ENCODE peak calls at places on chromosomes 13 and 19, in eight cellular contexts. B is IMR-90, N is sigmoid colon, G is body of pancreas, M is esophagus muscularis mucosa, W is stomach, J is suprapubic skin, O is HepG2. Y is an unnamed sample.

GRCh38 chr13:51923983-51924539 is 62.3 kb downstream of the CCDC70 start:
- DNase-seq in M (no peak), W (peak; percentile 25), B (no peak), G (no peak), J (no peak), N (no peak), O (peak; percentile 44), Y (no peak)

GRCh38 chr19:14433454-14434156 is 499 bp downstream of the PKN1 start:
- DNase-seq in G (peak; percentile 66), W (peak; percentile 62), M (no peak), B (no peak), N (no peak), J (peak; percentile 73), O (no peak), Y (peak; percentile 86)

GRCh38 chr13:99087954-99088491 is 110.2 kb upstream of the DOCK9 start:
- DNase-seq in G (peak; percentile 17), M (no peak), J (no peak), B (no peak), W (no peak), N (no peak), O (no peak), Y (no peak)

GRCh38 chr19:41426952-41427646 is at the start of gene B3GNT8:
- DNase-seq in G (peak; percentile 73), B (peak; percentile 34), O (peak; percentile 59), J (peak; percentile 88), W (peak; percentile 86), N (peak; percentile 94), M (peak; percentile 95), Y (peak; percentile 94)

GRCh38 chr19:35987571-35987896 is 7.5 kb upstream of the SDHAF1 start:
- DNase-seq in G (no peak), B (no peak), J (no peak), N (no peak), M (no peak), W (no peak), O (no peak), Y (no peak)

GRCh38 chr13:60583911-60584753 is 187.1 kb downstream of the TDRD3 start:
- DNase-seq in M (no peak), G (no peak), W (no peak), N (no peak), O (no peak), B (peak; percentile 73), J (peak; percentile 75), Y (no peak)

GRCh38 chr19:1411255-1412191 is 4.1 kb downstream of the DAZAP1 start:
- DNase-seq in O (no peak), J (no peak), W (no peak), M (no peak), B (peak; percentile 54), G (peak; percentile 49), N (no peak), Y (no peak)

GRCh38 chr13:87426737-87427136 is 244.4 kb upstream of the SLITRK5 start:
- DNase-seq in M (no peak), N (no peak), B (no peak), O (no peak), G (no peak), J (no peak), W (no peak), Y (no peak)

GRCh38 chr19:3644351-3645066 is 17.9 kb upstream of the CACTIN start:
- DNase-seq in M (no peak), B (peak; percentile 49), W (peak; percentile 72), J (no peak), G (peak; percentile 22), N (no peak), O (no peak), Y (no peak)

GRCh38 chr19:5695649-5696195 is 5.6 kb downstream of the RPL36 start:
- DNase-seq in G (no peak), N (peak; percentile 61), M (no peak), W (no peak), O (no peak), B (no peak), J (no peak), Y (peak; percentile 51)

GRCh38 chr13:45909089-45909488 is 57.5 kb upstream of the SIAH3 start:
- DNase-seq in W (no peak), G (no peak), M (no peak), B (no peak), O (no peak), J (no peak), N (no peak), Y (no peak)

GRCh38 chr19:12696366-12697335 is at the start of gene FBXW9:
- DNase-seq in G (peak; percentile 98), B (peak; percentile 95), M (peak; percentile 100), O (peak; percentile 90), N (peak; percentile 98), J (peak; percentile 98), W (peak; percentile 98), Y (peak; percentile 95)

GRCh38 chr13:72141845-72142470 is 275.0 kb upstream of the DACH1 start:
- DNase-seq in N (no peak), B (no peak), M (no peak), G (peak; percentile 19), O (no peak), W (no peak), J (no peak), Y (no peak)

GRCh38 chr13:43895940-43896339 is 16.2 kb downstream of the LACC1 start:
- DNase-seq in M (no peak), O (no peak), B (peak; percentile 65), N (no peak), W (no peak), G (no peak), J (no peak), Y (no peak)

GRCh38 chr13:113998781-113999617 is 25.1 kb upstream of the C13orf46 start:
- DNase-seq in M (no peak), N (no peak), W (no peak), G (no peak), O (no peak), B (no peak), J (peak; percentile 61), Y (peak; percentile 79)

GRCh38 chr13:41315466-41316047 is 4.5 kb downstream of the NAA16 start:
- DNase-seq in N (no peak), J (no peak), G (no peak), M (no peak), O (no peak), W (no peak), B (peak; percentile 27), Y (no peak)

GRCh38 chr13:25860862-25861261 is 191.0 kb downstream of the SHISA2 start:
- DNase-seq in J (no peak), W (no peak), B (peak; percentile 33), O (no peak), N (no peak), G (no peak), M (no peak), Y (no peak)

GRCh38 chr19:42032428-42032827 is 37.6 kb downstream of the GRIK5 start:
- DNase-seq in O (no peak), J (no peak), M (no peak), W (no peak), G (no peak), N (no peak), B (no peak), Y (no peak)

GRCh38 chr13:48265217-48265815 is 32.3 kb downstream of the ITM2B start:
- DNase-seq in W (no peak), N (no peak), G (no peak), M (no peak), J (no peak), O (no peak), B (no peak), Y (no peak)

GRCh38 chr13:79782541-79783216 is 301.7 kb downstream of the NDFIP2 start:
- DNase-seq in J (no peak), M (no peak), W (peak; percentile 46), G (peak; percentile 78), N (no peak), B (peak; percentile 77), O (peak; percentile 14), Y (peak; percentile 47)

GRCh38 chr13:46905249-46905648 is 8.4 kb upstream of the HTR2A start:
- DNase-seq in M (no peak), N (no peak), W (no peak), O (no peak), J (no peak), B (peak; percentile 26), G (no peak), Y (no peak)

GRCh38 chr13:76019421-76020044 is 383.4 kb downstream of the LMO7 start:
- DNase-seq in G (no peak), J (peak; percentile 48), N (peak; percentile 62), O (peak; percentile 63), W (no peak), B (no peak), M (no peak), Y (no peak)

GRCh38 chr13:34416833-34417425 is 525.1 kb upstream of the NBEA start:
- DNase-seq in M (no peak), N (peak; percentile 80), J (peak; percentile 67), W (no peak), O (no peak), G (no peak), B (peak; percentile 39), Y (peak; percentile 7)

GRCh38 chr13:93965587-93965986 is 513.9 kb downstream of the DCT start:
- DNase-seq in W (no peak), B (no peak), O (no peak), N (no peak), G (no peak), J (no peak), M (no peak), Y (no peak)
- H3K27me3 ChIP-seq in W (no peaks in the 10 kb centered on the region), B (no peaks in the 10 kb centered on the region), O (no peaks in the 10 kb centered on the region), N (no peaks in the 10 kb centered on the region), G (no peaks in the 10 kb centered on the region), J (no peaks in the 10 kb centered on the region), M (no peaks in the 10 kb centered on the region), Y (no peaks in the 10 kb centered on the region)

DNA sequence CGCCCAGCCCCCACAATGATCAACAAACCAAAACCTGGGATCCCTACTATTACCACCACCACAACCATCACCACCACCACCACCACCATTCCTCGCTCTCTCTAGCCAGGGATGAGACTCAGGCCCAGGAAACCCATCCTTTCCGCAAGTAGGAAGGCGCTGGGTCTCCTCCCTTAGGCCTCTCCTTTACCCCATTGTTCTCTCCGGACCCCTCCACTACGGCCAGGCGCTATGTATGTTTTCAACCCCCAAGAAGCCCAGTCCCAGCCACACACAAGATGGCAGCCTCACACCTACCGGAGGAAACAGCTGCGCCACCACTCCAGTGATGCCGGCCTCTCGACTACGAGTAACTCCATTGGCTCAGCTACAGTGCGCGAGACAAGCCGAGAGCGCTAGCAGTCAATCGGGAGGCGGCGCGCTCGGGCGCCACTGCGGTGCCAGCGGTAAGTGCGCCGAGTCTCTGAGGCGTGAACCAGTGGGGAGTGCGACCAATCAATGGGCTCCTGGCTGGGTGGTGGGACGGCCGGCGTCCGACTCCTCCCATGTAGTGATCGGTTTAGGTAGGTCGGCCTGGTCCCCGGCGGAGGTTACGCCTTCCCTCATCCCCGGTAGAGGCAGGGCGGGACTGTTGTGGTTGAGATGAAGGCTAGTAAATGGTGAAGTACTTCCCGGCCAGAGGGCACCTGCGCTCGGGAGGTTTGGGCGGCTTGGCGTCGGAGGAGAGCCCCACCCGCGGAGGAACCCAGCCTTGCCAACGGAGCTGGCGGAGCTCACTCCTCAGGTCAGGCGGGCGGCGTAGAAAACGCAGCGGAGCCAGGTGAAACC is at the start of the genes CAB39L and SETDB2:
- DNase-seq in O (peak; percentile 98), M (peak; percentile 100), W (peak; percentile 99), B (peak; percentile 99), J (peak; percentile 99), N (peak; percentile 100), G (peak; percentile 99), Y (peak; percentile 100)
- TF ChIP-seq POLR2A in O (peak; percentile 76), M (peak; percentile 25), W (no peak), B (peak; percentile 85), J (peak; percentile 74), N (peak; percentile 64), G (peak; percentile 96), Y (peak; percentile 94)

GRCh38 chr19:45600340-45600885 is 1.6 kb downstream of the GPR4 start:
- DNase-seq in W (no peak), G (no peak), N (no peak), J (no peak), B (no peak), M (no peak), O (no peak), Y (no peak)
- H3K27me3 ChIP-seq in W (peaks cover 89% of the 10 kb centered on the region), G (peaks cover 43% of the 10 kb centered on the region), N (peaks cover 15% of the 10 kb centered on the region), J (peaks cover 75% of the 10 kb centered on the region), B (peaks cover 58% of the 10 kb centered on the region), M (peaks cover 88% of the 10 kb centered on the region), O (peaks cover 61% of the 10 kb centered on the region), Y (peaks cover 36% of the 10 kb centered on the region)

GRCh38 chr13:32587014-32587773 is 942 bp downstream of the PDS5B start:
- DNase-seq in J (peak; percentile 80), W (peak; percentile 66), N (peak; percentile 89), O (peak; percentile 41), G (peak; percentile 85), B (peak; percentile 62), M (no peak), Y (peak; percentile 93)
- TF ChIP-seq POLR2A in J (no peak), W (no peak), N (no peak), O (no peak), G (peak; percentile 34), B (peak; percentile 22), M (no peak), Y (peak; percentile 22)

Y was measured in upper lobe of left lung.